ENCODE peak calls at places on chromosomes 13 and 19, in eight cellular contexts. Z is activated naive CD4-positive, alpha-beta T cell; T is mesendoderm; N is KBM-7; L is posterior vena cava; A is CD4-positive, alpha-beta T cell; C is tibial nerve; R is adrenal gland. K is an unnamed sample.

GRCh38 chr13:42110410-42111155 is 62.1 kb downstream of the DGKH start:
- DNase-seq in Z (no peak), L (no peak), R (peak), C (peak), N (peak), T (peak), A (no peak), K (no peak)

GRCh38 chr19:7507884-7508283 is 8.0 kb upstream of the ZNF358 start:
- DNase-seq in Z (no peak), T (peak), N (peak), A (no peak), L (peak), R (peak), C (peak), K (no peak)

GRCh38 chr19:46404039-46404883 is 9.1 kb downstream of the CCDC8 start:
- DNase-seq in L (no peak), N (peak), C (peak), R (no peak), Z (no peak), A (no peak), T (peak), K (no peak)

GRCh38 chr19:16015805-16016173 is 60.5 kb upstream of the TPM4 start:
- DNase-seq in Z (no peak), T (no peak), A (no peak), R (no peak), N (no peak), L (peak), C (no peak), K (no peak)

GRCh38 chr19:13207237-13208130 is 57.3 kb downstream of the IER2 start:
- DNase-seq in Z (no peak), L (no peak), N (no peak), C (no peak), T (no peak), A (no peak), R (no peak), K (no peak)

GRCh38 chr13:109256866-109257760 is 529.3 kb downstream of the IRS2 start:
- DNase-seq in T (peak), A (no peak), L (no peak), R (peak), N (no peak), Z (no peak), C (no peak), K (no peak)

GRCh38 chr13:98504371-98504963 is 72.4 kb downstream of the STK24 start:
- DNase-seq in A (no peak), Z (no peak), R (no peak), T (no peak), N (no peak), C (no peak), L (no peak), K (no peak)

GRCh38 chr19:40420766-40421467 is 4.9 kb downstream of the SERTAD1 start:
- DNase-seq in T (peak), N (peak), L (peak), A (peak), Z (peak), R (peak), C (peak), K (peak)

GRCh38 chr13:92974905-92975429 is 251.6 kb upstream of the GPC6 start:
- DNase-seq in T (no peak), C (no peak), L (peak), Z (no peak), R (no peak), A (no peak), N (no peak), K (no peak)

GRCh38 chr13:23480324-23480723 is 46.8 kb upstream of the SACS start:
- DNase-seq in C (no peak), L (no peak), R (no peak), A (no peak), T (no peak), N (no peak), Z (no peak), K (no peak)

GRCh38 chr19:23771761-23772667 is 13.3 kb upstream of the ZNF681 start:
- DNase-seq in T (no peak), Z (no peak), A (no peak), C (no peak), L (no peak), N (no peak), R (no peak), K (no peak)

GRCh38 chr13:29006359-29006850 is 186.3 kb downstream of the MTUS2 start:
- DNase-seq in C (no peak), N (no peak), Z (no peak), R (no peak), L (no peak), A (no peak), T (peak), K (no peak)